ENCODE peak calls at places on chromosome 21, in seven cellular contexts. H is SK-N-SH, A is PC-9, M is hepatocyte, R is PC-3, T is HCT116, Z is GM23338. K is an unnamed sample.
A peak's percentile ranks its signal among the peaks of the same experiment; 100 is the strongest.

GRCh38 chr21:45519182-45519581 is 23.1 kb downstream of the SLC19A1 start:
- DNase-seq in R (no peak), M (no peak), A (no peak), H (no peak), Z (no peak), T (no peak), K (no peak)

GRCh38 chr21:45427331-45428271 is 22.6 kb downstream of the COL18A1 start:
- DNase-seq in M (peak; percentile 93), T (peak; percentile 67), R (peak; percentile 97), A (peak; percentile 91), H (no peak), Z (peak; percentile 71), K (no peak)

GRCh38 chr21:37455504-37455911 is 88.9 kb downstream of the DYRK1A start:
- DNase-seq in T (no peak), A (no peak), H (no peak), Z (no peak), R (no peak), M (no peak), K (no peak)

GRCh38 chr21:21029159-21029558 is 30.9 kb downstream of the NCAM2 start:
- DNase-seq in A (no peak), Z (peak; percentile 22), T (no peak), M (no peak), H (no peak), R (peak; percentile 51), K (no peak)

GRCh38 chr21:46161800-46162592 is 6.6 kb upstream of the FTCD start:
- DNase-seq in T (no peak), A (no peak), M (peak; percentile 2), H (peak; percentile 22), R (no peak), Z (no peak), K (no peak)

GRCh38 chr21:44425307-44425894 is 29.9 kb upstream of the LRRC3 start:
- DNase-seq in M (no peak), Z (no peak), A (no peak), H (no peak), R (peak; percentile 70), T (peak; percentile 73), K (no peak)

GRCh38 chr21:44880762-44881585 is 7.5 kb upstream of the PTTG1IP start:
- DNase-seq in A (no peak), T (no peak), H (no peak), R (peak; percentile 72), Z (no peak), M (no peak), K (peak; percentile 36)

GRCh38 chr21:45972716-45973474 is 8.7 kb upstream of the COL6A1 start:
- DNase-seq in T (no peak), R (no peak), A (no peak), H (peak; percentile 80), M (peak; percentile 91), Z (peak; percentile 64), K (no peak)

GRCh38 chr21:43923391-43923790 is 58.4 kb downstream of the AGPAT3 start:
- DNase-seq in R (no peak), H (peak; percentile 46), Z (no peak), T (no peak), M (no peak), A (no peak), K (no peak)

GRCh38 chr21:29490016-29490415 is 191.3 kb downstream of the BACH1 start:
- DNase-seq in Z (no peak), T (no peak), R (no peak), M (no peak), A (no peak), H (no peak), K (no peak)

GRCh38 chr21:42269382-42269781 is 45.8 kb downstream of the TFF3 start:
- DNase-seq in A (no peak), M (no peak), T (no peak), H (no peak), R (peak; percentile 2), Z (no peak), K (no peak)

GRCh38 chr21:32260130-32260529 is 18.7 kb downstream of the MIS18A start:
- DNase-seq in M (no peak), T (no peak), H (no peak), A (no peak), Z (no peak), R (no peak), K (no peak)

GRCh38 chr21:32256873-32257620 is 21.8 kb downstream of the MIS18A start:
- DNase-seq in M (peak; percentile 88), T (no peak), R (peak; percentile 65), H (peak; percentile 85), Z (no peak), A (no peak), K (no peak)

GRCh38 chr21:32253215-32253641 is 25.6 kb downstream of the MIS18A start:
- DNase-seq in M (peak; percentile 19), H (peak; percentile 61), R (no peak), Z (no peak), T (no peak), A (no peak), K (no peak)

GRCh38 chr21:32257952-32258785 is 20.7 kb downstream of the MIS18A start:
- DNase-seq in A (peak; percentile 65), Z (peak; percentile 88), H (peak; percentile 81), R (peak; percentile 89), T (peak; percentile 62), M (peak; percentile 90), K (peak; percentile 62)

DNA sequence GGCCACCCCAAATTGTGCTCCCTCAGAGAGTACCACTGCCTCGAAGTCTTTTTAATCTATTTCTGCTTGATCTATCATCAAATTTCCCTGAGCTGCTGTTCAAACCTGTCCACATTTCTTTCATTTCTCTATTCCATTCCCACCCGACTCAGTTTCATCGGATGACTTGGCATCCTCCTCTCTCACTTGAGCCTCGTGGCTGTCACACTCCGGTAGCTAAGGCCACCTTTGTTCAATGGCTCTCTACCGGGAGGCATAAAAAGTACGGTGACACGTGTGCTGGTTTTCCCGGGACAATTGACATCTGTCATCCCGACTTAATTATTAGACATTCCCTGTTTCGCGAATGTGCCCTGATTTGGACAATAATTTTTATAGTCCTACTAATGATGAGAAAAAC is 22.6 kb downstream of the MIS18A start:
- DNase-seq in T (no peak), M (no peak), Z (no peak), R (no peak), A (no peak), H (no peak), K (no peak)
- H3K4me3 ChIP-seq in T (no peak overlapping the region), M (no peak overlapping the region), Z (no peak overlapping the region), R (no peak overlapping the region), A (no peak overlapping the region), H (no peak overlapping the region), K (no peak overlapping the region)

GRCh38 chr21:15772654-15773053 is 42.9 kb downstream of the USP25 start:
- DNase-seq in T (no peak), M (no peak), Z (no peak), A (no peak), R (no peak), H (no peak), K (no peak)

GRCh38 chr21:15771311-15771710 is 41.5 kb downstream of the USP25 start:
- DNase-seq in A (no peak), R (no peak), T (no peak), H (no peak), Z (no peak), M (no peak), K (no peak)

GRCh38 chr21:15774590-15774989 is 44.8 kb downstream of the USP25 start:
- DNase-seq in R (peak; percentile 52), Z (no peak), A (no peak), T (no peak), H (no peak), M (no peak), K (no peak)

GRCh38 chr21:15775291-15775690 is 45.5 kb downstream of the USP25 start:
- DNase-seq in H (no peak), M (no peak), R (no peak), T (no peak), Z (peak; percentile 30), A (no peak), K (no peak)

DNA sequence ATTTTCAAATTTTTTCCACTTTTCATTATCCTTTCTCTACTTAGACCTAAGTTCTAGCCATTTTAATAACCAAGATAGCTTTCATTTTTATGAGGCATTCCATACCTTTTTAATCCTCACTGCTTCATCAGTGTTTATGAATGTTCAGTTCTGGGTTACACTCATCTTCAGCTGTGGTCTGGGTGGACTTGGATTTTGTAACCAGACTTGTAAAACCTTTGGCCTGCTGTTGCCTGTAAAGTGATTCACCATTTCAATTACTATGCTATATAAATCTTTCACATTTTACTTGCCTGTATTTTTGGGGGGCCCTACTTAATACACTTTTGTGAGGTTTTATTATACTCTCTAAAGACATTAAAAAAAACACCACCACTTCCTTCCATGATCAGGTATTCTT is 46.2 kb downstream of the USP25 start:
- DNase-seq in R (peak; percentile 78), T (no peak), A (no peak), M (no peak), Z (no peak), H (no peak), K (no peak)
- H3K9me2 ChIP-seq in R (no peaks in the 10 kb centered on the region), T (no peaks in the 10 kb centered on the region), A (no peaks in the 10 kb centered on the region), M (no peaks in the 10 kb centered on the region), Z (no peaks in the 10 kb centered on the region), H (no peaks in the 10 kb centered on the region), K (no peaks in the 10 kb centered on the region)

GRCh38 chr21:41222247-41223068 is 54.5 kb downstream of the BACE2 start:
- DNase-seq in R (no peak), Z (no peak), A (no peak), H (no peak), M (no peak), T (no peak), K (no peak)
- TF ChIP-seq CTCF in R (no peak), Z (no peak), A (no peak), H (no peak), M (no peak), T (no peak), K (no peak)

GRCh38 chr21:38914071-38914491 is 108.4 kb downstream of the ETS2 start:
- DNase-seq in T (no peak), H (no peak), Z (no peak), R (no peak), A (no peak), M (no peak), K (no peak)

GRCh38 chr21:38912355-38912619 is 106.6 kb downstream of the ETS2 start:
- DNase-seq in R (no peak), A (no peak), H (no peak), M (no peak), Z (no peak), T (no peak), K (no peak)

GRCh38 chr21:38913120-38913975 is 107.6 kb downstream of the ETS2 start:
- DNase-seq in H (peak; percentile 61), Z (peak; percentile 78), T (peak; percentile 77), A (peak; percentile 85), M (peak; percentile 92), R (peak; percentile 85), K (no peak)

GRCh38 chr21:38911523-38912354 is 106.0 kb downstream of the ETS2 start:
- DNase-seq in Z (no peak), M (no peak), R (peak; percentile 81), A (no peak), H (no peak), T (no peak), K (no peak)

DNA sequence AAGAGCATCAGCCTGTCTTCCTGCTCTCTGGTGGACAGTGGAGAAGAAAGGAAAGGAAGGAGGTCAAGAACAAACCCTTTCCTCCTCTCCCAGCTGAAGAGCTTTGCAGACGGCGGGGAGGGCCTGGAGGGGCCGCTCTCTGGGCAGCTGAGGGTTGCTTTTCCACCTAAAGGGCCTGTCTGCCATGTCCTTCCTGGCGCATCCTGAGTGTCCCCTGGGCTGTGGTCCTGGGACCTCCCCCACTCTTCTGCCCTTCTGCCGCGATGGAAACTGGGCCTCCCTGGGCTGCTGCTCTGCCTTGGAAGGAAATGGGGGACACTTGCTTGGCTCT is 107.0 kb downstream of the ETS2 start:
- DNase-seq in M (no peak), Z (no peak), R (no peak), H (no peak), T (no peak), A (no peak), K (no peak)
- H3K4me3 ChIP-seq in M (no peak overlapping the region), Z (peak overlapping the region; percentile 58), R (peak overlapping the region; percentile 50), H (no peak overlapping the region), T (peak overlapping the region; percentile 30), A (peak overlapping the region; percentile 48), K (no peak overlapping the region)